ENCODE peak calls at places on chromosomes 5 and 9, in four cellular contexts. S is heart right ventricle, Y is upper lobe of right lung, W is IMR-90. M is an unnamed sample. For H3K36me3, the result is how much of the 10 kb centered on the place peaks cover.

GRCh38 chr5:32767948-32768427 is 56.9 kb downstream of the NPR3 start:
- DNase-seq in W (peak), Y (no peak), S (no peak), M (peak)

GRCh38 chr9:130453487-130453886 is 8.7 kb downstream of the ASS1 start:
- DNase-seq in S (peak), W (peak), Y (no peak), M (no peak)

GRCh38 chr5:61667523-61668229 is 335.6 kb downstream of the ZSWIM6 start:
- DNase-seq in S (no peak), Y (no peak), W (no peak), M (no peak)

GRCh38 chr5:123752576-123752975 is 240.6 kb downstream of the CSNK1G3 start:
- DNase-seq in Y (no peak), W (peak), S (no peak), M (no peak)

GRCh38 chr9:134689320-134690181 is 47.9 kb downstream of the COL5A1 start:
- DNase-seq in Y (peak), W (peak), S (peak), M (peak)

GRCh38 chr5:40841068-40841805 is at the start of gene CARD6:
- DNase-seq in W (peak), Y (no peak), S (no peak), M (no peak)

GRCh38 chr9:110808599-110808980 is 140.0 kb downstream of the MUSK start:
- DNase-seq in Y (no peak), W (no peak), S (no peak), M (no peak)

GRCh38 chr9:5670079-5670478 is 41.2 kb downstream of the RIC1 start:
- DNase-seq in Y (no peak), W (no peak), S (no peak), M (no peak)

DNA sequence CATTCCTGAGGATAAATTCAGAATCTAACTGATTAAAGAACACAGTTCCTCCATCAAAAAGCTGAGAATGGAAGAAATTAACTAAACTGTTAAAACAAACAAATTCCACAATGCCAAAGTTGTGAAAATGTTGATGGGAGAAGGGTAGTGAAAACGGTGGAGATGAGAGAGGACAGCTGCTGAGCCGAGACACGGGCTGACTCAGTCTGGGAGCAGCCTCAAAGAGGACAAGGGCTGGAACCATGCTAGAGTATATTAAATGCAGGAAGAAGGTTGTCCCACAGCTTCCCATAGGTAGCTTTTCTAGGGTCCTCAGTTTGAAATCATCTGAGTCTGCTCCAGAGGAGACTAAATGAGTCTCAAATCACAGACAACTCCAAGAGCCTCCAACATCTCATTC is 14.3 kb downstream of the ADAMTS12 start:
- DNase-seq in W (no peak), Y (no peak), S (no peak), M (no peak)
- H3K36me3 ChIP-seq in W (under half), Y (under half), S (under half), M (under half)

GRCh38 chr5:1594336-1595106 is 70.8 kb upstream of the LPCAT1 start:
- DNase-seq in W (no peak), S (peak), Y (peak), M (peak)
- TF ChIP-seq CTCF in W (no peak), S (peak), Y (peak), M (peak)

GRCh38 chr5:42984307-42984706 is 55.8 kb downstream of the ANXA2R start:
- DNase-seq in S (no peak), Y (no peak), W (no peak), M (no peak)

GRCh38 chr5:42989198-42989597 is 50.9 kb downstream of the ANXA2R start:
- DNase-seq in S (no peak), W (no peak), Y (no peak), M (no peak)

GRCh38 chr5:42982107-42982622 is 58.0 kb downstream of the ANXA2R start:
- DNase-seq in W (no peak), Y (no peak), S (peak), M (no peak)

GRCh38 chr5:42988568-42988967 is 51.6 kb downstream of the ANXA2R start:
- DNase-seq in Y (no peak), S (no peak), W (no peak), M (no peak)

DNA sequence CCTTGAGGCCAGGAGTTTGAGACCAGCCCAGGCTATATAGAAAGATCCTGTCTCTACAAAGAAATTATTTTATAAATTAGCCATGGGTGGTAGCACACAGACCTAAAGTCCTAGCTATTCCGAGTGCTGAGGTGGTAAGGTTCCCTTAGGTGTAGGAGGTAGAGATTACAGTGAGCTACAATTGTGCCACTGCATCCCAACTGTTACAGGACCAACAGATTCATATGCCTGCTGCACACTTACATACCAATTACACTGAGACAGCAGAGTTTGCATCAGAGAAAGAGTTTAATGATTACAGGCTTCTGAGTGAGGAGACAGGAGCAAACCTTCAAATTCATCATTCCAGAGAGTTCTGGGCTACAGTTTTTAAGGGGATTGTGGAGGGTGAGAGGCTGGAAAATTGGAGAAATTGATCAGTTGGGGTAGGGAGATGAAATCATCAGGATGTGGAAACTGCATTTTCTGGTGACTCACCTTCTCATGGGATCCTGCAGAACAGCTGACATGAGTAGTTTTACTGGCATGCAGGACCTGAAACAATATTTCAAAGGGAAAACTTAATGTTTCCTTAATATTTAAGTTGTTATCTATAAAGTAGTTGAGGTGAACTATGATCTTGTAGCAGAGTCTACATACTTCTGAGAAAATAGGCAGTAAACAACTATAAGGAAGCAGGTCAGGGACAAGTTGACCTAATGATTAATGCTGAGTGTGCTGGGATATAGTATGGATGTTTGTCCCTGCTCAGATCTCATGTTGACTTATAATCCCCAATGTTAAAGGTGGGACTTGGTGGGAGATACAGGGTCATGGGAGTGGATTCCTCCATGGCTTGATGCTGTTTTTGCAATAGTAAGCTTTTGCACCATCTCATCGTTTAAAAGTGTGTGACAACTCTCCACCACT is 54.7 kb downstream of the ANXA2R start:
- DNase-seq in W (peak), S (no peak), Y (no peak), M (no peak)
- H3K27ac ChIP-seq in W (peak), S (no peak), Y (no peak), M (peak)

DNA sequence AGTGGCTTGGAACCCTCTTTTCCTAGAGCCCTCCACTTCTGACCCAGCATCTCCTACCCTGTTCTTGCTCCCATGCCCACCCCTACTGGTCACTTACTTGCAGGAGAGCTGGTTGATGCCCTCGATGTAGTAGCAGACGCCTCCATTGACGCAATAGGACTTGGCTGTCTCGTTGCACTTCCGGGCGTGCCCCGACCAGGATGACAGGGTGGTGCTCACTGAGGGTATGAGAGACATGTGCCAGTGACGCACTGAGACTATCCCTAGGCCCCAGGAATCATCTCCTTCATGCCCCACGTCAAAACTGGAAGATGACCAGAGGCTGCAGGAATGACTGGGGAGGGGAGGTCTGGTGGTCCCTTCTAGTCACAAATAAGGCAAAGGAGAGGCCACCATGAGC is 76.0 kb downstream of the PSD2 start:
- DNase-seq in S (no peak), Y (no peak), W (no peak), M (no peak)
- H3K36me3 ChIP-seq in S (under half), Y (under half), W (under half), M (under half)

GRCh38 chr5:116572375-116573278 is 2.0 kb downstream of the SEMA6A start:
- DNase-seq in Y (peak), S (peak), W (no peak), M (no peak)

GRCh38 chr5:116569999-116570398 is 4.6 kb downstream of the SEMA6A start:
- DNase-seq in S (no peak), W (no peak), Y (no peak), M (no peak)

GRCh38 chr5:116573279-116573616 is 1.4 kb downstream of the SEMA6A start:
- DNase-seq in S (peak), W (no peak), Y (peak), M (peak)

GRCh38 chr5:116573617-116574431 is 799 bp downstream of the SEMA6A start:
- DNase-seq in Y (peak), W (no peak), S (peak), M (peak)

DNA sequence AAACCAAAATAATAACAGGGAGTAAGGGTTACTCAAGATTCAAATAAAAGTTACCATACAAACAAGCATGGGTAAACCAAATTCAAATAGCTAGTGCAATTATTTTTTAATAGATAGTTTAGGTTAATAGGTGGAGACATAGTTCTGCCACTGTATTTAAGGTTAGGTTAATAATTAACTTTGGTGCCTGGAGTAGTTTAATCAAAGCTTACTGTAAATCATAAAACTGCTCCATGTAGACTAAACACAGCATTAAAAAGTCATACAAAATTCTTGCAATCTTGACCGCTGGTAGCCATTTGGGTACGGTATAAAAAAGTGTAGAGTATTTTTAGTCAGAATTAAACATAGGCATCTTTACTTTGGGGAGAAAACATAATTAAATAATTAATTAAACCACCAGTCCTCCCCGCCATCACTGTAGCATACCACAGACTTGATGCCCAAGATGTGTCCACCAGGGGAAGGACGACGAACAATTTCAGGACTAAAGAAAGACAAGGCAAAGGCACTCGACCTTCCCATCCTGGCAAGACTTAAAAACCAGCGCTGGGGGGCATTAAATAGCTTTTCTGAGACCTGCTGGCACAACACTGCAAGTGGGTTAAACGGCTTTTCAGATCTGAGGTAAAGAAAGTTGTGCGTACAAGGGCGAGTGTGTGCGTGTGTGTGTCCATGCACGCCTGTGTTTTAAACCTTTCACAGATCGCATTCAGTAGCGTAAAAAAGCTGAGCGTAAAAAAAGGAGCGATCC is 2.9 kb downstream of the SEMA6A start:
- DNase-seq in S (no peak), Y (no peak), W (no peak), M (no peak)
- TF ChIP-seq CTCF in S (no peak), Y (no peak), W (no peak), M (no peak)

DNA sequence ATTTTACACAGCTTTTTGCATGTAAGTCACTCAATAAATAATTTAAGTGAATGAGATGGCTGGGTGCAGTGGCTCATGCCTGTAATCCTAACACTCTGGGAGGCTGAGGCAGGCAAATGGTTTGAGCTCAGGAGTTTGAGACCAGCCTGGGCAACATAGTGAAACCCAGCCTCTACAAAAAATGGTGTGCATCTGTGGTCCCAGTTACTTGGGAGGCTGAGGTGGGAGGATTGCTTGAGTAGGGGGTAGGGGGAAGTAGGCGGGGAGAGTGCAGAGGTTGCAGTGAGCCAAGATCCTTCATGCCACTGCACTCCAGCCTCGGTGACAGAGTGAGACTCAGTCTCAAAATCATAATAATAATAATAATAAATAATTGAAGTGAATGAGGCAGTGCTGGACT is 10.2 kb downstream of the KLF9 start:
- DNase-seq in W (no peak), S (no peak), Y (no peak), M (no peak)
- H3K27ac ChIP-seq in W (no peak), S (no peak), Y (peak), M (peak)

GRCh38 chr9:98009926-98010325 is 26.8 kb downstream of the ANP32B start:
- DNase-seq in W (peak), S (no peak), Y (no peak), M (no peak)

GRCh38 chr9:98009437-98009836 is 26.3 kb downstream of the ANP32B start:
- DNase-seq in Y (no peak), S (no peak), W (no peak), M (no peak)

GRCh38 chr9:98010450-98010849 is 27.3 kb downstream of the ANP32B start:
- DNase-seq in W (peak), Y (no peak), S (no peak), M (no peak)

GRCh38 chr9:98007251-98007928 is 24.2 kb downstream of the ANP32B start:
- DNase-seq in Y (no peak), W (no peak), S (no peak), M (no peak)

GRCh38 chr9:98008764-98009163 is 25.6 kb downstream of the ANP32B start:
- DNase-seq in Y (no peak), W (no peak), S (no peak), M (no peak)
- H3K36me3 ChIP-seq in Y (half or more), W (half or more), S (half or more), M (under half)

GRCh38 chr9:137113385-137114159 is 961 bp downstream of the DPP7 start:
- DNase-seq in S (no peak), W (no peak), Y (peak), M (no peak)
- TF ChIP-seq CTCF in S (no peak), W (no peak), Y (no peak), M (no peak)

DNA sequence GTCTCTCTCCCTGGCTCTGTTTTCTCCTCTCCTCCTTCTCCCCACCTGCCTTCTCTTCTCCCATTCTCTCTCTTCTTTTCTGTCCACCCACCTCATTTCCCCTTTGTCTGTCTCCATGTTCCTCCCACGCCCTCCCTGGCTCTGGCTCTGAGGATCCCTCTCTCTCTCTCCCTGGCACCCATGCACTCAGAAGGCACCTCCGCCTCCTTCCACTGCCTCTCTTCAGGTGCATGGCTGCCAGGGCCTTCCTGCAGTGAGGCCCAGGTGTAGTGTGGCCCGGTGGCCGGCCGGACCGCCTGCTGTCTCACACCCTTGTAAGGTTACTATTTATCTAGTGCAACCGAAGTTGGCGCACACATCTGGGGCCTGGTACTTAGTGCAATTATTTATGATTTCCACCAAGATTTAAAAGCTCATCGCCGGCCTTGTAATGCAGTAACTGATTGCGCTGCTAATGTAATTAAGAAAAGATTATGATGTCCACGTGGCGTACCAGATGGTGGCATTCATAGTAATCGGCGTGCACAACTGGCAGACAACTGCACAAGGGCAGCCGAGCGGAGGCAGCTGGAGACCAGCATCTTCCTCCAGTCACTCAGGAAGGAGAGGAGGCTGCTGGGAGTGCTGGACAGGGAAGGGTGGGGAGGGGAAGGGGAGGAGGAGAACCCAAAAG is 50.4 kb upstream of the MVB12B start:
- DNase-seq in S (no peak), W (no peak), Y (no peak), M (no peak)
- H3K27ac ChIP-seq in S (no peak), W (no peak), Y (no peak), M (no peak)